ENCODE peak calls at places on chromosomes 12 and 14, in ten cellular contexts. K is K562; G is ovary; B is astrocyte; U is IMR-90; R is lower lobe of right lung; S is A549; E is upper lobe of right lung; Y is tibial artery; V is CD8-positive, alpha-beta T cell. W is an unnamed sample.

GRCh38 chr12:109458771-109459208 is 18.3 kb downstream of the KCTD10 start:
- DNase-seq in K (no peak), G (no peak), B (peak), U (peak), R (no peak), S (no peak), E (no peak), Y (no peak), V (no peak), W (no peak)

GRCh38 chr14:60204104-60204842 is 39.1 kb upstream of the DHRS7 start:
- DNase-seq in K (no peak), G (no peak), B (no peak), U (no peak), R (no peak), S (no peak), E (no peak), Y (no peak), V (no peak), W (no peak)

GRCh38 chr12:20423557-20423956 is 55.2 kb downstream of the PDE3A start:
- DNase-seq in K (no peak), G (no peak), B (no peak), U (no peak), R (no peak), S (no peak), E (no peak), Y (no peak), V (no peak), W (no peak)

GRCh38 chr14:29643415-29644206 is 284.0 kb downstream of the PRKD1 start:
- DNase-seq in K (no peak), G (no peak), B (peak), U (peak), R (no peak), S (no peak), E (no peak), Y (no peak), V (no peak), W (no peak)

GRCh38 chr14:65303185-65303901 is 109.2 kb upstream of the FUT8 start:
- DNase-seq in K (no peak), G (no peak), B (peak), U (peak), R (no peak), S (no peak), E (no peak), Y (no peak), V (no peak), W (no peak)

GRCh38 chr12:118404876-118405521 is 28.6 kb downstream of the SUDS3 start:
- DNase-seq in K (peak), G (peak), B (peak), U (peak), R (no peak), S (peak), E (no peak), Y (peak), V (peak), W (peak)

GRCh38 chr12:47383942-47384341 is 304.2 kb upstream of the AMIGO2 start:
- DNase-seq in K (no peak), G (no peak), B (peak), U (peak), R (no peak), S (no peak), E (no peak), Y (no peak), V (no peak), W (no peak)

GRCh38 chr12:62604373-62604772 is 137.7 kb downstream of the MON2 start:
- DNase-seq in K (no peak), G (no peak), B (no peak), U (no peak), R (no peak), S (no peak), E (no peak), Y (no peak), V (no peak), W (no peak)

GRCh38 chr12:91272456-91273063 is 89.9 kb upstream of the DCN start:
- DNase-seq in K (no peak), G (peak), B (no peak), U (no peak), R (peak), S (no peak), E (no peak), Y (peak), V (no peak), W (peak)

GRCh38 chr12:92648242-92649031 is 54.4 kb upstream of the PLEKHG7 start:
- DNase-seq in K (no peak), G (no peak), B (no peak), U (peak), R (no peak), S (no peak), E (no peak), Y (no peak), V (no peak), W (no peak)

GRCh38 chr14:95675486-95675885 is 10.7 kb upstream of the TCL1B start:
- DNase-seq in K (no peak), G (no peak), B (no peak), U (no peak), R (no peak), S (no peak), E (no peak), Y (no peak), V (no peak), W (no peak)

GRCh38 chr14:69464829-69465228 is 19.7 kb upstream of the PLEKHD1 start:
- DNase-seq in K (no peak), G (no peak), B (peak), U (peak), R (no peak), S (no peak), E (no peak), Y (no peak), V (no peak), W (no peak)

GRCh38 chr12:116376354-116377193 is 99.1 kb upstream of the MED13L start:
- DNase-seq in K (no peak), G (no peak), B (peak), U (peak), R (no peak), S (peak), E (no peak), Y (no peak), V (no peak), W (no peak)

GRCh38 chr12:105025890-105026289 is 39.8 kb downstream of the NOPCHAP1 start:
- DNase-seq in K (no peak), G (peak), B (peak), U (peak), R (no peak), S (no peak), E (no peak), Y (peak), V (no peak), W (no peak)

GRCh38 chr14:69657961-69658360 is 46.6 kb downstream of the SUSD6 start:
- DNase-seq in K (peak), G (no peak), B (peak), U (peak), R (peak), S (no peak), E (peak), Y (no peak), V (no peak), W (no peak)

GRCh38 chr14:102509744-102510615 is at the start of gene ANKRD9:
- DNase-seq in K (peak), G (peak), B (peak), U (peak), R (peak), S (peak), E (peak), Y (peak), V (peak), W (peak)

GRCh38 chr12:62751844-62752155 is 183.2 kb downstream of the PPM1H start:
- DNase-seq in K (no peak), G (no peak), B (no peak), U (no peak), R (no peak), S (no peak), E (no peak), Y (no peak), V (no peak), W (no peak)

GRCh38 chr12:94282675-94283074 is 134.3 kb downstream of the PLXNC1 start:
- DNase-seq in K (no peak), G (no peak), B (no peak), U (no peak), R (peak), S (no peak), E (peak), Y (no peak), V (peak), W (no peak)

GRCh38 chr14:94161979-94162378 is 12.1 kb upstream of the PPP4R4 start:
- DNase-seq in K (no peak), G (no peak), B (no peak), U (no peak), R (no peak), S (no peak), E (no peak), Y (no peak), V (no peak), W (no peak)

GRCh38 chr14:91282954-91283645 is 38.6 kb upstream of the GPR68 start:
- DNase-seq in K (no peak), G (no peak), B (no peak), U (no peak), R (peak), S (no peak), E (no peak), Y (no peak), V (no peak), W (no peak)

GRCh38 chr12:24045816-24046257 is 96.4 kb upstream of the SOX5 start:
- DNase-seq in K (no peak), G (no peak), B (peak), U (peak), R (no peak), S (no peak), E (no peak), Y (peak), V (no peak), W (no peak)

GRCh38 chr12:107400686-107401447 is 284.7 kb upstream of the PWP1 start:
- DNase-seq in K (no peak), G (no peak), B (peak), U (peak), R (no peak), S (no peak), E (no peak), Y (peak), V (no peak), W (no peak)

GRCh38 chr14:65483647-65484046 is 71.1 kb downstream of the FUT8 start:
- DNase-seq in K (no peak), G (no peak), B (peak), U (peak), R (no peak), S (no peak), E (no peak), Y (no peak), V (no peak), W (no peak)

GRCh38 chr12:10968765-10969456 is 17.8 kb downstream of the TAS2R50 start:
- DNase-seq in K (no peak), G (peak), B (peak), U (peak), R (peak), S (no peak), E (no peak), Y (peak), V (no peak), W (peak)

GRCh38 chr14:66443785-66444184 is 42.4 kb upstream of the CCDC196 start:
- DNase-seq in K (no peak), G (no peak), B (no peak), U (no peak), R (no peak), S (no peak), E (no peak), Y (no peak), V (no peak), W (no peak)

GRCh38 chr12:120261951-120262851 is 3.3 kb downstream of the PXN start:
- DNase-seq in K (peak), G (no peak), B (no peak), U (no peak), R (no peak), S (peak), E (no peak), Y (peak), V (no peak), W (no peak)

GRCh38 chr12:93191956-93192355 is 185.8 kb upstream of the NUDT4 start:
- DNase-seq in K (no peak), G (no peak), B (peak), U (no peak), R (no peak), S (no peak), E (no peak), Y (peak), V (no peak), W (no peak)

GRCh38 chr12:95102916-95103671 is 29.7 kb upstream of the NR2C1 start:
- DNase-seq in K (no peak), G (no peak), B (peak), U (peak), R (no peak), S (peak), E (no peak), Y (no peak), V (no peak), W (no peak)

GRCh38 chr12:118743896-118744700 is 237.2 kb upstream of the SRRM4 start:
- DNase-seq in K (no peak), G (no peak), B (no peak), U (no peak), R (no peak), S (no peak), E (no peak), Y (no peak), V (no peak), W (no peak)

GRCh38 chr12:56261503-56262230 is 3.5 kb upstream of the ANKRD52 start:
- DNase-seq in K (no peak), G (no peak), B (peak), U (peak), R (no peak), S (peak), E (no peak), Y (no peak), V (no peak), W (no peak)

GRCh38 chr14:31206536-31207286 is 882 bp downstream of the HECTD1 start:
- DNase-seq in K (peak), G (no peak), B (peak), U (no peak), R (peak), S (no peak), E (no peak), Y (peak), V (no peak), W (peak)

GRCh38 chr12:79848321-79848720 is 86.6 kb downstream of the PPP1R12A start:
- DNase-seq in K (no peak), G (no peak), B (no peak), U (peak), R (no peak), S (no peak), E (no peak), Y (no peak), V (no peak), W (no peak)

GRCh38 chr14:53331247-53331646 is 178.1 kb upstream of the DDHD1 start:
- DNase-seq in K (no peak), G (no peak), B (peak), U (peak), R (no peak), S (no peak), E (no peak), Y (no peak), V (no peak), W (no peak)

GRCh38 chr12:32559434-32559833 is 119.7 kb upstream of the DNM1L start:
- DNase-seq in K (no peak), G (no peak), B (no peak), U (peak), R (no peak), S (no peak), E (no peak), Y (no peak), V (no peak), W (no peak)

GRCh38 chr14:63933701-63934100 is 80.9 kb downstream of the SYNE2 start:
- DNase-seq in K (no peak), G (no peak), B (no peak), U (no peak), R (no peak), S (no peak), E (no peak), Y (no peak), V (no peak), W (no peak)

GRCh38 chr14:78254911-78255431 is 84.8 kb downstream of the NRXN3 start:
- DNase-seq in K (no peak), G (no peak), B (peak), U (no peak), R (no peak), S (no peak), E (no peak), Y (no peak), V (no peak), W (no peak)

GRCh38 chr14:87186745-87187144 is 806.2 kb downstream of the GALC start:
- DNase-seq in K (no peak), G (no peak), B (no peak), U (no peak), R (no peak), S (no peak), E (no peak), Y (no peak), V (no peak), W (no peak)

GRCh38 chr12:95700316-95700785 is 90.2 kb downstream of the NTN4 start:
- DNase-seq in K (no peak), G (no peak), B (peak), U (peak), R (no peak), S (no peak), E (no peak), Y (no peak), V (no peak), W (no peak)

GRCh38 chr12:6230321-6231110 is 30.3 kb downstream of the CD9 start:
- DNase-seq in K (no peak), G (no peak), B (peak), U (no peak), R (peak), S (no peak), E (peak), Y (peak), V (peak), W (peak)

GRCh38 chr12:66692986-66693385 is 14.1 kb upstream of the GRIP1 start:
- DNase-seq in K (no peak), G (no peak), B (no peak), U (no peak), R (no peak), S (no peak), E (no peak), Y (no peak), V (no peak), W (no peak)

GRCh38 chr12:66695130-66695529 is 16.3 kb upstream of the GRIP1 start:
- DNase-seq in K (no peak), G (no peak), B (no peak), U (no peak), R (no peak), S (no peak), E (no peak), Y (no peak), V (no peak), W (no peak)

GRCh38 chr12:66694666-66695065 is 15.8 kb upstream of the GRIP1 start:
- DNase-seq in K (no peak), G (no peak), B (no peak), U (no peak), R (no peak), S (no peak), E (no peak), Y (no peak), V (no peak), W (no peak)

GRCh38 chr12:66692170-66692569 is 13.3 kb upstream of the GRIP1 start:
- DNase-seq in K (no peak), G (no peak), B (no peak), U (no peak), R (no peak), S (no peak), E (no peak), Y (no peak), V (no peak), W (no peak)

DNA sequence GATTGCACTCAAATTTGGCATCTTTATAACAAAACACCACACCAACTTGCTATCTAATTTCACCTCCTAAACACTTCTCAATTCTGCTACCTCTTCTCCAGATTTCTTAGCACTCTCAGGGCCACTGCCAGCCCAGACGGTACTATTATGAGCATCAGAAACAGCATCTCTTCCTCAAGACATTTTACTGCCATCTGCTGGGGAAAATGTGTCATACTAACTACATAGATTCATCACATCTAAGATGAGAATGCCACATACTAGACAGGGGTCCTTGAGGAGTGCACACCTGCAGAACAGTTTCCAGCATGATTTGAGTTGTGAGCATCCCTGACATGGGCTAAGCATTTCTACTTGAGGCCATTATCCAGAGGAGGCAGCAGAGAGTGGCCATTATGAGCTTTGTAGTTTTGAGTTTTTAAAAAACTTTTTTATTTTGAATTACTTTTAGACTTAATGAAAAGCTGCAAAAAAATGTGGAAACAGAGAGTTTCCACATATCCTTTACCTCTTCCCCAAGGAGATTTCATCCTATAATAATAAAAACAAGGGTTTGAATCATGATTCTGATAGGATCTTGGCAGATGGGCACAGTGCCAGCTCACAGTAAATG is 15.1 kb upstream of the GRIP1 start:
- DNase-seq in K (peak), G (no peak), B (peak), U (peak), R (no peak), S (peak), E (no peak), Y (no peak), V (no peak), W (no peak)
- H3K27ac ChIP-seq in K (no peak), G (no peak), B (no peak), U (no peak), R (no peak), S (no peak), E (no peak), Y (no peak), V (no peak), W (no peak)

DNA sequence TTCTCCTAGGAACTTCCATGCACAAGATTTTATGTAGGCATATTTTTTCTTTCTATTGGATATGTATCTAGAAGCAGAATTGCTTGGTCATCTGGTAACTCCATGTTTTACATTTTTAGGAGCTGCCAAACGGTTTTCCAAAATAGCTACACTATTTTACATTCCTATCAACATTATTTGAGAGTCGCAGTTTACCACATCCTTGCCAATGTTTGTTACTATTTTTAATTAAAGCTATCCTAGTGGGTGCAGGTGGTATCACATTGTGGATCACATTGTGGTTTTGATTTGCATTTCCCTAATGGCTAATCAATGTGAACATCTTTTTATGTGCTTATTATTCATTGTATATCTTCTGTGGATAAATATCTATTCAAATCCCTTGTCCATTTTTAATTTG is 48.8 kb downstream of the RERG start:
- DNase-seq in K (no peak), G (no peak), B (no peak), U (no peak), R (no peak), S (no peak), E (no peak), Y (no peak), V (no peak), W (no peak)
- TF ChIP-seq CTCF in K (no peak), G (peak), B (peak), U (no peak), R (no peak), S (no peak), E (no peak), Y (peak), V (no peak), W (no peak)

DNA sequence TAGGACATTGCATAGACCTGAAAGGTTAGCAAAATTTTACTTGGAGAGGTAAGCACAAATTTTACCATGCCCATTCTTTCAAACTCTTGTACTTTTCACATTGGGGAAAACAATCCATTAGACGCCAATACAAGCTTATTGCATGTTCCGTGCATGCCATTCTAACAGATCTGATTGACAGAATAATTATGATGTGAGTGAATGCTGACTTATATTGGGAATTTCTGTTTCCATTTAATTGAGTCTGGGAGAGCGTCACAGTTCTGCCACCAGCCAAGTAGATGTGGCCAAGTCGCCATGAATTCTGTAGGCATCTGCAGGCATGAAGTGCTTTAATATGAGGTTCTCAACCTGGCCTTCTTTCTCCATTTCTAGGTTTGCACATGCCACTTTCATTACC is 1097.4 kb downstream of the VRK1 start:
- DNase-seq in K (no peak), G (no peak), B (no peak), U (no peak), R (no peak), S (no peak), E (no peak), Y (no peak), V (no peak), W (no peak)
- H3K4me3 ChIP-seq in K (no peak), G (no peak), B (no peak), U (no peak), R (no peak), S (no peak), E (no peak), Y (no peak), V (no peak), W (no peak)

GRCh38 chr12:50635356-50635755 is 128.5 kb upstream of the ATF1 start:
- DNase-seq in K (no peak), G (no peak), B (no peak), U (no peak), R (no peak), S (no peak), E (no peak), Y (no peak), V (no peak), W (peak)
- H3K27ac ChIP-seq in K (no peak), G (no peak), B (no peak), U (no peak), R (no peak), S (no peak), E (no peak), Y (no peak), V (no peak), W (no peak)